ENCODE peak calls at places on chromosomes 6 and 20, in four cellular contexts. Z, J, A and N are unnamed samples.

GRCh38 chr20:32370897-32371296 is 12.8 kb downstream of the ASXL1 start:
- DNase-seq in A (no peak), J (no peak), Z (no peak), N (no peak)

GRCh38 chr6:21438237-21438985 is 155.1 kb upstream of the SOX4 start:
- DNase-seq in J (peak; percentile 63), Z (no peak), A (no peak), N (no peak)

GRCh38 chr6:142746524-142746923 is 198.5 kb downstream of the HIVEP2 start:
- DNase-seq in Z (peak; percentile 50), J (no peak), A (no peak), N (no peak)

GRCh38 chr6:72464791-72465691 is 156.8 kb upstream of the KCNQ5 start:
- DNase-seq in Z (peak; percentile 57), J (peak; percentile 89), A (no peak), N (peak; percentile 74)

GRCh38 chr20:36645998-36646397 is at the start of gene SLA2:
- DNase-seq in Z (no peak), J (no peak), A (no peak), N (no peak)

GRCh38 chr6:36544228-36544627 is 3.1 kb downstream of the STK38 start:
- DNase-seq in Z (peak; percentile 13), J (peak; percentile 25), A (no peak), N (no peak)

GRCh38 chr6:160007581-160007980 is 38.7 kb downstream of the IGF2R start:
- DNase-seq in A (no peak), Z (no peak), J (no peak), N (no peak)

GRCh38 chr20:45345104-45345936 is 2.9 kb downstream of the SDC4 start:
- DNase-seq in A (no peak), J (peak; percentile 20), Z (no peak), N (peak; percentile 61)

GRCh38 chr6:159441704-159441981 is 251.4 kb downstream of the SOD2 start:
- DNase-seq in Z (no peak), A (no peak), J (no peak), N (no peak)

GRCh38 chr6:160137989-160138835 is 16.6 kb downstream of the SLC22A1 start:
- DNase-seq in Z (peak; percentile 81), J (peak; percentile 62), A (peak; percentile 66), N (peak; percentile 28)

GRCh38 chr20:19824861-19825260 is 66.8 kb downstream of the RIN2 start:
- DNase-seq in J (no peak), Z (no peak), A (no peak), N (no peak)

GRCh38 chr6:106890447-106890846 is 84.1 kb downstream of the CD24 start:
- DNase-seq in J (no peak), A (no peak), Z (no peak), N (no peak)

GRCh38 chr6:36235309-36235708 is 34.6 kb upstream of the PNPLA1 start:
- DNase-seq in A (no peak), J (no peak), Z (no peak), N (no peak)

GRCh38 chr6:168032383-168032760 is 34.9 kb downstream of the KIF25 start:
- DNase-seq in J (peak; percentile 91), Z (peak; percentile 85), A (no peak), N (peak; percentile 76)

DNA sequence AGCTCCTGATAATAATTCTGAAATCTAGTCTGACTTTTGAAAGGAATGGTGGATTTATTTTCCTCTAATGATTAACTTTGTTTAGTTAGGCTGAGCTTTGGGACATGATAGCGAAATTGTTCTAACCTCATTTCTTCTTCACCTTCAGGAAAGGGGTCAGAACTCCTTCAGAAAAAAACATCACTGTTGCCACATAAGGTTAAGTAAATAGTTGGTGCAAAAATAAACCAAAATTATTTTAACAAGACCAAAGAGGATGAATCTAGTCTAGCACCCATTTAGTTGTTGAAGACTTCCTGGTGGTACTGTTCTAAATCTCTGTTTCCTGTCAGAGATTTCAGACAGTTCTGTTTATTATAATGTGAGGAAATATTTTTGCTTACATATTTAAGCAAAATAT is 379.8 kb downstream of the UTRN start:
- DNase-seq in A (no peak), J (no peak), Z (no peak), N (no peak)
- H3K27me3 ChIP-seq in A (no peaks in the 10 kb centered on the region), J (no peaks in the 10 kb centered on the region), Z (no peaks in the 10 kb centered on the region), N (no peaks in the 10 kb centered on the region)

GRCh38 chr20:50909413-50909812 is 21.8 kb downstream of the ADNP start:
- DNase-seq in Z (no peak), J (no peak), A (no peak), N (no peak)
- H3K36me3 ChIP-seq in Z (no peaks in the 10 kb centered on the region), J (no peaks in the 10 kb centered on the region), A (no peaks in the 10 kb centered on the region), N (peaks cover 58% of the 10 kb centered on the region)

GRCh38 chr6:90714319-90714718 is 127.4 kb upstream of the MAP3K7 start:
- DNase-seq in A (no peak), Z (no peak), J (no peak), N (no peak)
- H3K9me3 ChIP-seq in A (no peaks in the 10 kb centered on the region), Z (no peaks in the 10 kb centered on the region), J (no peaks in the 10 kb centered on the region), N (no peaks in the 10 kb centered on the region)

GRCh38 chr6:33114428-33114827 is 38.6 kb downstream of the HLA-DPB1 start:
- DNase-seq in A (no peak), Z (no peak), J (no peak), N (no peak)
- H3K27me3 ChIP-seq in A (no peaks in the 10 kb centered on the region), Z (peaks cover 46% of the 10 kb centered on the region), J (peaks cover 28% of the 10 kb centered on the region), N (peaks cover 89% of the 10 kb centered on the region)

GRCh38 chr20:38982291-38982690 is 20.1 kb downstream of the DHX35 start:
- DNase-seq in J (no peak), A (no peak), Z (no peak), N (no peak)

GRCh38 chr20:38985060-38985459 is 22.9 kb downstream of the DHX35 start:
- DNase-seq in J (no peak), A (no peak), Z (no peak), N (no peak)

GRCh38 chr20:38975539-38976120 is 13.5 kb downstream of the DHX35 start:
- DNase-seq in A (no peak), J (peak; percentile 56), Z (no peak), N (no peak)

GRCh38 chr20:38979842-38980241 is 17.7 kb downstream of the DHX35 start:
- DNase-seq in Z (no peak), J (no peak), A (no peak), N (no peak)

DNA sequence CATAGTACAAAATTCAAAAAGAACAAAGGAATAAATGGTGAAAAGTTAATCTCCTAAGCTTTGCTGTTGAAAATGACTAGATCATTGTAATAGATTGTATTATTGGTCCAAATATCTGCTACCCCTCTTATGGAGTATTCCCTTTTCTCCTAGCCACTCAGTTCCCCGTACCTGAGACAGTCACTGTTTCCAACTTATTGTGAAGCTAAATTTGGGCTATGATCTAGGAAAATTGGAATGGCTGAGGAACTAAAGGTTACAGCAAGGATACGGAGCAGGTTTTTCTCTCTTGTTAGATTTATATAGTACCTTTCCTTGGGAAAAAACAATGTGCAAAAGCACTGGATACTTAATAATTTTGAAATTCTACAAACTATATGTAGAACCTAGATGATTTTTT is 17.3 kb downstream of the DHX35 start:
- DNase-seq in A (no peak), J (no peak), Z (no peak), N (no peak)
- H3K36me3 ChIP-seq in A (no peaks in the 10 kb centered on the region), J (no peaks in the 10 kb centered on the region), Z (no peaks in the 10 kb centered on the region), N (peaks cover 26% of the 10 kb centered on the region)

DNA sequence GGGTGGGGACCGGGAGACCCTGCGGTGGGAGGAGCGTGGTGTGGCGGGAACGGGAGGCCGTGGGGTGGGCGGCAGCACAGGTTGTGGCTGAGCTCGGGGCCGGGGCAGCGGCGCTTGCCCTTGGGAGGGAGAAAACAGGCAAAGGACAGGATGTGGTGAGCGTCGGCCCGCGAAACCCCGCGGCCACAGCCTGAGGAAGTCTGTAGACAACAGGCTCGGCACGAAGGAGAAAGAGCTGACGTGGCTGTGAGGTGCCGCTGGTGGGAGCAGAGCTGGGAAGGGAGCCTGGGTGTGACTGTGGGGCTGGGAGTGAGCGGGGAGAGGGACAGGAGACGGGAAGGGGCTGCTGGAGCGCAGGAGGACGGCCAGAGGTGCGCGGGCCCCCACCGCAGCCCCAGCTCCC is 202.9 kb downstream of the DLL1 start:
- DNase-seq in Z (no peak), A (no peak), J (no peak), N (no peak)
- H3K9me3 ChIP-seq in Z (no peaks in the 10 kb centered on the region), A (no peaks in the 10 kb centered on the region), J (peaks cover 2% of the 10 kb centered on the region), N (no peaks in the 10 kb centered on the region)

GRCh38 chr6:13015379-13015681 is 298.8 kb downstream of the PHACTR1 start:
- DNase-seq in J (no peak), Z (no peak), A (no peak), N (no peak)
- H3K27me3 ChIP-seq in J (peaks cover 33% of the 10 kb centered on the region), Z (peaks cover 62% of the 10 kb centered on the region), A (no peaks in the 10 kb centered on the region), N (peaks cover 69% of the 10 kb centered on the region)

GRCh38 chr6:113939825-113940224 is 31.1 kb downstream of the HDAC2 start:
- DNase-seq in A (no peak), J (no peak), Z (no peak), N (no peak)
- H3K36me3 ChIP-seq in A (no peaks in the 10 kb centered on the region), J (peaks cover 4% of the 10 kb centered on the region), Z (peaks cover 63% of the 10 kb centered on the region), N (peaks cover 63% of the 10 kb centered on the region)